ENCODE peak calls at places on chromosome 12, in ten cellular contexts. C is GM23338, J is fibroblast of mammary gland, V is gastrocnemius medialis, O is foreskin fibroblast, R is cardiac fibroblast, B is uterus, K is cardiac muscle cell, W is IMR-90, M is right lobe of liver. N is an unnamed sample.

GRCh38 chr12:32334384-32334783 is 65.0 kb upstream of the FGD4 start:
- DNase-seq in C (no peak), J (no peak), V (no peak), O (no peak), R (no peak), B (no peak), K (no peak), W (no peak), M (no peak), N (no peak)

GRCh38 chr12:57416039-57416996 is 14.5 kb downstream of the R3HDM2 start:
- DNase-seq in C (no peak), J (peak), V (no peak), O (peak), R (peak), B (no peak), K (no peak), W (peak), M (no peak), N (no peak)

GRCh38 chr12:8697120-8697475 is 693 bp upstream of the RIMKLB start:
- DNase-seq in C (peak), J (peak), V (no peak), O (peak), R (peak), B (peak), K (peak), W (peak), M (no peak), N (no peak)

GRCh38 chr12:19547258-19547657 is 108.0 kb downstream of the AEBP2 start:
- DNase-seq in C (no peak), J (no peak), V (no peak), O (peak), R (peak), B (no peak), K (no peak), W (peak), M (no peak), N (no peak)

GRCh38 chr12:65821336-65821735 is 2.9 kb upstream of the HMGA2 start:
- DNase-seq in C (no peak), J (peak), V (no peak), O (no peak), R (peak), B (no peak), K (no peak), W (peak), M (no peak), N (no peak)

GRCh38 chr12:53423597-53423996 is at the start of gene AMHR2:
- DNase-seq in C (no peak), J (no peak), V (no peak), O (no peak), R (no peak), B (no peak), K (no peak), W (no peak), M (no peak), N (no peak)

GRCh38 chr12:128269108-128269713 is 2.2 kb downstream of the TMEM132C start:
- DNase-seq in C (peak), J (no peak), V (no peak), O (no peak), R (no peak), B (no peak), K (peak), W (no peak), M (no peak), N (no peak)

GRCh38 chr12:104121001-104121400 is 17.0 kb downstream of the NFYB start:
- DNase-seq in C (no peak), J (peak), V (no peak), O (peak), R (peak), B (no peak), K (no peak), W (peak), M (no peak), N (no peak)

GRCh38 chr12:116887244-116887643 is 6.0 kb upstream of the HRK start:
- DNase-seq in C (no peak), J (no peak), V (no peak), O (no peak), R (no peak), B (no peak), K (no peak), W (no peak), M (no peak), N (no peak)

GRCh38 chr12:44317651-44318126 is 481.8 kb downstream of the TMEM117 start:
- DNase-seq in C (peak), J (peak), V (no peak), O (peak), R (peak), B (no peak), K (peak), W (peak), M (no peak), N (no peak)

GRCh38 chr12:64737539-64737938 is 21.7 kb downstream of the GNS start:
- DNase-seq in C (no peak), J (no peak), V (no peak), O (no peak), R (no peak), B (no peak), K (no peak), W (no peak), M (no peak), N (no peak)

GRCh38 chr12:77685906-77686305 is 144.8 kb upstream of the NAV3 start:
- DNase-seq in C (no peak), J (no peak), V (no peak), O (peak), R (no peak), B (no peak), K (no peak), W (no peak), M (no peak), N (no peak)

GRCh38 chr12:104177663-104178501 is 37.7 kb upstream of the TXNRD1 start:
- DNase-seq in C (no peak), J (peak), V (peak), O (peak), R (peak), B (peak), K (no peak), W (peak), M (no peak), N (peak)

GRCh38 chr12:75862692-75863471 is 168.7 kb downstream of the PHLDA1 start:
- DNase-seq in C (no peak), J (peak), V (no peak), O (peak), R (peak), B (no peak), K (no peak), W (peak), M (no peak), N (peak)

GRCh38 chr12:22743700-22744099 is 118.7 kb downstream of the ETNK1 start:
- DNase-seq in C (no peak), J (peak), V (no peak), O (no peak), R (peak), B (no peak), K (no peak), W (no peak), M (no peak), N (no peak)

GRCh38 chr12:89951050-89951693 is 242.5 kb upstream of the ATP2B1 start:
- DNase-seq in C (no peak), J (peak), V (no peak), O (peak), R (peak), B (no peak), K (no peak), W (peak), M (no peak), N (no peak)

GRCh38 chr12:71063087-71063486 is 94.7 kb downstream of the TSPAN8 start:
- DNase-seq in C (no peak), J (peak), V (no peak), O (no peak), R (no peak), B (no peak), K (no peak), W (no peak), M (no peak), N (no peak)

GRCh38 chr12:52056801-52057613 is 5.8 kb downstream of the NR4A1 start:
- DNase-seq in C (no peak), J (peak), V (peak), O (no peak), R (no peak), B (no peak), K (no peak), W (peak), M (peak), N (no peak)

GRCh38 chr12:89461649-89462612 is 62.7 kb downstream of the GALNT4 start:
- DNase-seq in C (peak), J (peak), V (no peak), O (no peak), R (peak), B (no peak), K (peak), W (peak), M (no peak), N (no peak)

GRCh38 chr12:65556676-65557424 is 267.4 kb upstream of the HMGA2 start:
- DNase-seq in C (peak), J (peak), V (peak), O (peak), R (peak), B (peak), K (peak), W (peak), M (peak), N (no peak)

GRCh38 chr12:113239288-113239771 is 18.1 kb downstream of the TPCN1 start:
- DNase-seq in C (no peak), J (no peak), V (peak), O (no peak), R (no peak), B (no peak), K (no peak), W (no peak), M (no peak), N (no peak)

GRCh38 chr12:101891462-101891971 is 14.1 kb downstream of the DRAM1 start:
- DNase-seq in C (no peak), J (peak), V (no peak), O (peak), R (peak), B (no peak), K (no peak), W (peak), M (no peak), N (peak)

GRCh38 chr12:69007858-69008314 is 74.9 kb upstream of the CPM start:
- DNase-seq in C (no peak), J (no peak), V (no peak), O (no peak), R (peak), B (no peak), K (peak), W (no peak), M (no peak), N (no peak)

GRCh38 chr12:114735011-114735410 is 51.0 kb upstream of the TBX3 start:
- DNase-seq in C (peak), J (no peak), V (no peak), O (no peak), R (no peak), B (no peak), K (no peak), W (no peak), M (no peak), N (no peak)

GRCh38 chr12:21942377-21942703 is 1.1 kb upstream of the ABCC9 start:
- DNase-seq in C (no peak), J (no peak), V (no peak), O (no peak), R (no peak), B (no peak), K (no peak), W (no peak), M (no peak), N (no peak)

GRCh38 chr12:54206807-54207206 is 18.0 kb upstream of the SMUG1 start:
- DNase-seq in C (no peak), J (no peak), V (no peak), O (no peak), R (no peak), B (no peak), K (no peak), W (no peak), M (peak), N (no peak)

GRCh38 chr12:24561882-24562760 is 386.8 kb downstream of the BCAT1 start:
- DNase-seq in C (peak), J (peak), V (no peak), O (peak), R (peak), B (peak), K (peak), W (peak), M (peak), N (no peak)

GRCh38 chr12:39831587-39832315 is 212.1 kb upstream of the ABCD2 start:
- DNase-seq in C (no peak), J (peak), V (no peak), O (no peak), R (peak), B (no peak), K (no peak), W (peak), M (no peak), N (no peak)

GRCh38 chr12:226401-226800 is 12.4 kb upstream of the SLC6A12 start:
- DNase-seq in C (peak), J (no peak), V (no peak), O (no peak), R (no peak), B (no peak), K (no peak), W (no peak), M (no peak), N (no peak)

GRCh38 chr12:100926669-100927248 is 132.2 kb downstream of the ANO4 start:
- DNase-seq in C (peak), J (peak), V (no peak), O (no peak), R (peak), B (no peak), K (peak), W (peak), M (no peak), N (no peak)

GRCh38 chr12:68279227-68280054 is 26.0 kb upstream of the IL22 start:
- DNase-seq in C (no peak), J (no peak), V (no peak), O (no peak), R (peak), B (no peak), K (no peak), W (peak), M (no peak), N (no peak)

GRCh38 chr12:93634416-93634815 is 42.8 kb upstream of the CRADD start:
- DNase-seq in C (no peak), J (peak), V (no peak), O (no peak), R (peak), B (no peak), K (no peak), W (peak), M (no peak), N (peak)

GRCh38 chr12:89874146-89874545 is 165.5 kb upstream of the ATP2B1 start:
- DNase-seq in C (no peak), J (no peak), V (no peak), O (no peak), R (no peak), B (no peak), K (no peak), W (peak), M (no peak), N (peak)

GRCh38 chr12:41302979-41303403 is 114.9 kb downstream of the PDZRN4 start:
- DNase-seq in C (no peak), J (no peak), V (no peak), O (no peak), R (no peak), B (no peak), K (no peak), W (no peak), M (no peak), N (no peak)

GRCh38 chr12:52074006-52074405 is 4.2 kb downstream of the ATG101 start:
- DNase-seq in C (no peak), J (peak), V (peak), O (peak), R (peak), B (no peak), K (no peak), W (no peak), M (no peak), N (peak)

GRCh38 chr12:121538699-121539061 is 42.1 kb downstream of the KDM2B start:
- DNase-seq in C (peak), J (no peak), V (peak), O (no peak), R (no peak), B (no peak), K (no peak), W (peak), M (peak), N (no peak)

DNA sequence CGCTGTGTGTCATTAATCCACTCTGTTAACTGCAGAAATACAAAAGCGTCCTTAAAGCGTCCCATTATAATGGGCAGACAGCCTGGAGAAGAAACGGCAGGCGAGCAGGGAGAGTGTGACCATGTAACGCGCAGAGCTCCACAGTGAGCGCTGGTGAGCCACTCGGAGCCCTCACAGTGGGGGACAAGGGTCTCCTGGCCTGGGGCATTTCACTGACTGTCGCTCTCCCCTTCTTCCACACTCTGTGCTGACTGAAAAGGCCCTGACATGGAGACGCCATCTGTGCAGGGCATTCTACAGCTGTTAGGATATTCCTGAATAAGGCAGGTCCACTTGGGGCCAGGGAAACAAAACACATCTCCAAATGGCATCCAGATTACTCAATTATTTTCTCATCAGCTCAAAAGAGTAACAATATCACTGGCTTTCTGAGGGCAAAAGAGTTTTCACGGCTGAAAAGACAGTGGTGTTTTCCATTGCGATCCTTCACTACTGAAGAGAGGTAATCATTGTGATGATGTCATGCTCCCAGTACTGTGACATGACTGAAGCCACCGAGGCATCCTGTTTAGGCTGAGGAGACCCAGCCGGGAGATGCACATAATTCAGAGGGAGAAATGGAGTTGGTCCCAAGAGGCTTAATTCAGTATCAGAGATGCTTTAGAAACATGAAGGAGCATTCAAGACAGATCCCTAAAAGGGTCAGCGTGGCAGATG is 24.1 kb downstream of the CCDC92 start:
- DNase-seq in C (no peak), J (no peak), V (no peak), O (no peak), R (no peak), B (no peak), K (no peak), W (no peak), M (no peak), N (no peak)
- H3K4me3 ChIP-seq in C (no peak), J (no peak), V (no peak), O (no peak), R (no peak), B (no peak), K (no peak), W (no peak), M (no peak), N (no peak)

DNA sequence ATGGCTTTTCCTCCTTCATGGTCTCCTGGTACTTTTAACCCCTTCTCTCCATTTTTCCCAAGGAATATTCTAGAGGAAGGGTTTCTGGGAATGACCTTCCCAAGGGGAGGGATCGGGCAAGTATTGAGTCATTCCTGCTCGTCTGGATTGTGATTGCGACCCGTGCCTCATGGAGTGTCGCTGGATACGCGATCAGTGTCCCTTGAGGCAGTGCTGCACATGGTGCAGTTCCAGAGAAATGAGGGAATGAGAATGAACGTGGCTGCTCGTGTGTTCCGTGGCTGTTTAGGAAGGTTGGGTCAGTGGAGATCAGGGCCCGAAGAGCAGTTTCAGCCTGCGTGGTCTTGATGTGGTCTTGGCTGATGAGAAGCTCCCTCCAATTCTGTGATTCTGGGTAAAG is 234.4 kb downstream of the CACNA1C start:
- DNase-seq in C (no peak), J (peak), V (no peak), O (no peak), R (no peak), B (no peak), K (no peak), W (no peak), M (no peak), N (no peak)
- H3K4me3 ChIP-seq in C (no peak), J (no peak), V (no peak), O (no peak), R (no peak), B (no peak), K (no peak), W (no peak), M (no peak), N (no peak)

GRCh38 chr12:48970702-48971334 is 717 bp downstream of the WNT10B start:
- DNase-seq in C (peak), J (no peak), V (no peak), O (no peak), R (no peak), B (no peak), K (no peak), W (no peak), M (no peak), N (no peak)

GRCh38 chr12:48973992-48974673 is 2.6 kb upstream of the WNT10B start:
- DNase-seq in C (peak), J (peak), V (peak), O (peak), R (peak), B (no peak), K (peak), W (peak), M (peak), N (no peak)

GRCh38 chr12:48973084-48973483 is 1.5 kb upstream of the WNT10B start:
- DNase-seq in C (no peak), J (no peak), V (no peak), O (no peak), R (no peak), B (no peak), K (no peak), W (no peak), M (no peak), N (no peak)

GRCh38 chr12:48973531-48973930 is 2.0 kb upstream of the WNT10B start:
- DNase-seq in C (no peak), J (peak), V (peak), O (no peak), R (no peak), B (no peak), K (no peak), W (no peak), M (no peak), N (no peak)

GRCh38 chr12:48972213-48973021 is 882 bp upstream of the WNT10B start:
- DNase-seq in C (peak), J (no peak), V (no peak), O (no peak), R (no peak), B (no peak), K (no peak), W (peak), M (no peak), N (no peak)
- H3K4me3 ChIP-seq in C (peak), J (no peak), V (no peak), O (no peak), R (no peak), B (no peak), K (no peak), W (no peak), M (no peak), N (no peak)

DNA sequence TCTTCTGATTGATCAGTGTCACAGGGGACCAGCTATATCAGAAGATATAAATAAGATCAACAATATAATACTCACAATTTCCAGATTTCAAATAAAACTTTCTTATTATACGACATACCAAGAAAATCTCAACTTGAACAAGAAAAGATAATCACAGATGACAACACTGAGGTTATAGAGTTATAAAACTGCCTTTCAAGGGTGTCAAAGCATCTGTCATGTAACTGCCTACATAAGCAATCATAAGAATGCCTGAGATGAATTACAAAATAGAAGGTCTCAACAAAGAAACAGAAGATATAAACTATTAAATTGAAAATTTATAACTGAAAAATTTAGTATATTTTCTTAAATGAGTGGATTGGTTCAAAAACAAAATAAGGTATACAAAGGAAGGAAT is 659.2 kb downstream of the SLC16A7 start:
- DNase-seq in C (no peak), J (no peak), V (no peak), O (no peak), R (no peak), B (no peak), K (no peak), W (no peak), M (no peak), N (no peak)
- H3K4me3 ChIP-seq in C (no peak), J (no peak), V (no peak), O (no peak), R (no peak), B (no peak), K (no peak), W (no peak), M (no peak), N (no peak)

DNA sequence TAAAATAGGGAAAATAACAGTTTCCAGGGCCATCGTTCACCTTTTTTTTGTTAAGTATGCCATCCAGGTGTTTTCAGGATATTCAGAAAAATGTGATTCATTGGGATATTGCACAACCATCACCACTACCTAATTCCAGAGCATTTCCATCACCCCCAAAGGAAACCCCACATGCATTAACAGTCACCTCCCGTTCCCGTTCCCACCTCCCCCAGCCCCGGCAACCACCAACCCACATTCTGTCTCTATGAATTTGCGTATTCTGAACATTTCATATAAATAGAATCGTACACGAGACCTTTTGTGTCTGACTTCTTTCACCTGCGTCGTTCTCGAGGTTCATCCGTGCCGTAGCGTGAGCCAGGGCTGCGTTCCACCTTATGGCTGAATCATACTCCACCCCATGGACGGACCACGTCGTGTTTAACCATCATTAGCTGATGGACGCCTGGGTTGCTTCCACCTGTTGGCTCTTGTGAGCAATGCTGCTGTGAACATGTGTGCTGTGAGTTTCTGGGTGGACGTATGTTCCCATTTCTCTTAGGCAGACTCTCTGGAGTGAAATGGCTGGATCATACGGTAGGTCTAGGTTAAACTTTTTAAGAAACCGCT is 51.0 kb upstream of the NCOR2 start:
- DNase-seq in C (no peak), J (no peak), V (no peak), O (no peak), R (no peak), B (no peak), K (no peak), W (no peak), M (no peak), N (no peak)
- H3K4me3 ChIP-seq in C (no peak), J (no peak), V (no peak), O (no peak), R (no peak), B (no peak), K (no peak), W (no peak), M (no peak), N (no peak)

N was measured in skeletal muscle cell.